ENCODE peak calls at places on chromosomes 11 and 22, in nine cellular contexts. T is keratinocyte; L is HCT116; H is naive thymus-derived CD4-positive, alpha-beta T cell; R is upper lobe of right lung; F is pancreas; A is mesendoderm; D is fibroblast of lung; E is transverse colon. U is an unnamed sample. For H3K36me3, the result is how much of the 10 kb centered on the place peaks cover.

GRCh38 chr22:27554106-27554814 is 247.3 kb downstream of the MN1 start:
- DNase-seq in E (peak), L (no peak), R (no peak), H (no peak), F (no peak), A (peak), T (no peak), D (peak), U (no peak)

GRCh38 chr11:122772945-122773344 is 65.4 kb upstream of the CRTAM start:
- DNase-seq in E (no peak), R (no peak), H (no peak), D (peak), F (no peak), A (no peak), T (no peak), L (no peak), U (no peak)

GRCh38 chr11:85154294-85154693 is 472.9 kb downstream of the DLG2 start:
- DNase-seq in A (no peak), T (no peak), R (no peak), H (no peak), D (no peak), L (no peak), F (no peak), E (no peak), U (no peak)

GRCh38 chr11:28820296-28820989 is 712.3 kb downstream of the METTL15 start:
- DNase-seq in L (no peak), H (no peak), T (no peak), A (no peak), R (no peak), E (no peak), D (no peak), F (no peak), U (no peak)

GRCh38 chr11:81987829-81988472 is 745.7 kb downstream of the FAM181B start:
- DNase-seq in D (peak), A (no peak), R (no peak), F (peak), T (peak), H (no peak), E (no peak), L (no peak), U (no peak)

GRCh38 chr22:29719894-29720645 is at the start of gene CABP7:
- DNase-seq in T (no peak), R (no peak), F (no peak), D (no peak), A (no peak), E (no peak), H (no peak), L (no peak), U (no peak)

GRCh38 chr22:49638788-49639187 is 188.9 kb downstream of the BRD1 start:
- DNase-seq in A (no peak), L (no peak), H (no peak), T (no peak), E (no peak), D (no peak), F (peak), R (no peak), U (no peak)

GRCh38 chr11:45181595-45182550 is 35.4 kb downstream of the PRDM11 start:
- DNase-seq in R (no peak), L (no peak), H (no peak), A (peak), E (no peak), F (no peak), T (no peak), D (no peak), U (no peak)

GRCh38 chr11:128521697-128522062 is 65.7 kb downstream of the ETS1 start:
- DNase-seq in D (no peak), A (no peak), R (peak), E (no peak), L (no peak), T (no peak), H (no peak), F (peak), U (no peak)

GRCh38 chr11:57321996-57322880 is 2.5 kb downstream of the TNKS1BP1 start:
- DNase-seq in L (peak), T (no peak), H (no peak), R (peak), E (peak), D (peak), F (peak), A (peak), U (peak)

GRCh38 chr11:133078591-133079179 is 453.6 kb downstream of the OPCML start:
- DNase-seq in H (no peak), L (no peak), T (no peak), A (peak), D (peak), F (peak), R (no peak), E (peak), U (no peak)

GRCh38 chr11:125347261-125347585 is 148.8 kb downstream of the FEZ1 start:
- DNase-seq in H (no peak), D (no peak), R (peak), E (no peak), T (no peak), F (no peak), L (no peak), A (no peak), U (no peak)

GRCh38 chr11:66609951-66610617 is 6.3 kb upstream of the RBM14 start:
- DNase-seq in F (no peak), R (no peak), H (no peak), E (no peak), T (no peak), L (no peak), A (no peak), D (no peak), U (no peak)

GRCh38 chr11:134150195-134150903 is 73.4 kb downstream of the NCAPD3 start:
- DNase-seq in H (no peak), F (no peak), T (no peak), E (peak), L (no peak), A (no peak), D (peak), R (no peak), U (peak)

GRCh38 chr11:119361056-119361787 is 14.7 kb upstream of the MFRP start:
- DNase-seq in E (no peak), T (peak), F (peak), R (peak), D (peak), H (no peak), L (peak), A (peak), U (peak)

GRCh38 chr11:71352748-71353147 is 95.4 kb downstream of the DHCR7 start:
- DNase-seq in T (no peak), D (no peak), E (no peak), A (no peak), H (no peak), L (no peak), F (no peak), R (no peak), U (no peak)

GRCh38 chr22:48426466-48427380 is 1401.0 kb downstream of the BRD1 start:
- DNase-seq in H (no peak), A (no peak), L (no peak), R (peak), F (no peak), E (no peak), D (no peak), T (no peak), U (no peak)

GRCh38 chr11:78821371-78822306 is 247.0 kb upstream of the NARS2 start:
- DNase-seq in R (no peak), A (no peak), F (no peak), L (no peak), H (no peak), E (no peak), T (no peak), D (peak), U (no peak)

GRCh38 chr11:12182650-12183511 is 72.5 kb downstream of the MICAL2 start:
- DNase-seq in F (no peak), A (peak), D (peak), R (no peak), H (no peak), T (peak), E (no peak), L (peak), U (no peak)

GRCh38 chr11:110752890-110753289 is 40.7 kb upstream of the ARHGAP20 start:
- DNase-seq in F (no peak), E (no peak), T (no peak), H (no peak), D (no peak), L (no peak), R (no peak), A (no peak), U (no peak)

GRCh38 chr11:110758012-110758411 is 45.8 kb upstream of the ARHGAP20 start:
- DNase-seq in R (no peak), D (peak), F (no peak), A (no peak), E (no peak), T (no peak), H (no peak), L (no peak), U (no peak)

GRCh38 chr11:110761131-110761530 is 48.9 kb upstream of the ARHGAP20 start:
- DNase-seq in E (no peak), T (no peak), H (no peak), D (no peak), L (no peak), A (no peak), F (no peak), R (no peak), U (no peak)

GRCh38 chr11:110759972-110760381 is 47.7 kb upstream of the ARHGAP20 start:
- DNase-seq in D (peak), T (no peak), H (no peak), A (peak), F (no peak), L (no peak), E (peak), R (no peak), U (no peak)

GRCh38 chr11:110755961-110756360 is 43.7 kb upstream of the ARHGAP20 start:
- DNase-seq in E (peak), H (no peak), F (no peak), L (no peak), T (no peak), D (peak), R (no peak), A (no peak), U (no peak)
- H3K27ac ChIP-seq in E (no peak), H (no peak), F (no peak), L (no peak), T (no peak), D (no peak), R (no peak), A (no peak), U (no peak)

GRCh38 chr22:20748820-20749428 is 25.0 kb upstream of the SERPIND1 start:
- DNase-seq in T (no peak), A (no peak), D (no peak), R (no peak), H (no peak), L (no peak), E (no peak), F (no peak), U (peak)

GRCh38 chr22:20751185-20751851 is 22.6 kb upstream of the SERPIND1 start:
- DNase-seq in A (peak), H (no peak), L (no peak), R (no peak), T (no peak), E (no peak), F (no peak), D (peak), U (no peak)

GRCh38 chr22:20752104-20752741 is 21.7 kb upstream of the SERPIND1 start:
- DNase-seq in A (no peak), R (no peak), F (no peak), L (no peak), T (no peak), D (no peak), E (no peak), H (no peak), U (no peak)

GRCh38 chr22:20749453-20749852 is 24.5 kb upstream of the SERPIND1 start:
- DNase-seq in A (no peak), R (no peak), F (no peak), D (no peak), L (no peak), H (no peak), E (no peak), T (no peak), U (peak)

GRCh38 chr22:20750461-20751184 is 23.3 kb upstream of the SERPIND1 start:
- DNase-seq in E (peak), T (peak), D (peak), L (no peak), F (peak), A (no peak), R (peak), H (no peak), U (peak)
- H3K36me3 ChIP-seq in E (under half), T (under half), D (under half), L (under half), F (under half), A (under half), R (half or more), H (half or more), U (under half)

GRCh38 chr11:8702598-8702915 is 20.0 kb downstream of the RPL27A start:
- DNase-seq in T (no peak), D (no peak), F (no peak), E (no peak), H (no peak), A (no peak), L (no peak), R (no peak), U (no peak)

GRCh38 chr11:8705171-8705570 is 22.6 kb downstream of the RPL27A start:
- DNase-seq in A (no peak), D (no peak), F (no peak), E (no peak), T (no peak), L (no peak), H (no peak), R (no peak), U (no peak)

GRCh38 chr11:8699903-8700302 is 17.3 kb downstream of the RPL27A start:
- DNase-seq in F (peak), H (no peak), E (peak), R (no peak), L (no peak), A (peak), D (peak), T (no peak), U (peak)

GRCh38 chr11:8698917-8699441 is 16.4 kb downstream of the RPL27A start:
- DNase-seq in R (no peak), E (no peak), A (peak), L (no peak), D (no peak), H (no peak), F (no peak), T (no peak), U (peak)

DNA sequence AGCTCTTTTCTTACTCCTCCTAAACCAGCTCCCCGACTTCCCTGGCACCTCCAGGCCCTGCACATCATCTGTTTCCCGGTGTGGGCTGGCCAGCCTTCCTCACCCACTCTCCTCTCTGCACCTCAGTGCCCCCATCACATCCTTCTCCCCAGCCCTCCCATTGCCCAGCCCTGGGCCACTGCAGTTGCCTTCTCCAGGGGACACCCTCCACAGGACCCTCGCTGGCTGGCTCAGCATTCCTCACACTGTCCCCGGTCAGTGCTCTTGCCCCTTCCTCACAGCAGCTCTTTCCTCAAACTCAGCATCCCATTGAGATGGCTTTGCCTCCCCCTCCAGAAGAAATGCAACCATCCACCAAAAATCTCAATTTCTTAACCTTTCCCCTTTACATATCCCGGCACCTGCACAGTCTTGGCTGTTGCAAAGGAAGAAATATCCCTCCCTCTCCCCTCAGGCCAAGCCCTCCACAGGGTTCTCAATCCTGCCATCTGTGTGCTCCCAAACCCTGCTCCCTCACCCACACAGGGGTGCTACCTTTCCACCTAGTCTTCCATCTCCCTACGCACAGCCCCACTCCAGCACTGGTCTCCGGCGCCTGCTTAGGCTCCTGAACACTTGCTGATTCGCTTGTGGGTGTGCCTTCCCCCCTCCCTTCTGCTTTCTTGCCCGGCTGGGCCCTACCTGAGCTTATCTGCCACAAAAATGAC is 19.5 kb downstream of the RPL27A start:
- DNase-seq in D (no peak), T (no peak), A (no peak), F (no peak), H (no peak), R (no peak), E (no peak), L (no peak), U (no peak)
- H3K27ac ChIP-seq in D (no peak), T (no peak), A (no peak), F (no peak), H (no peak), R (no peak), E (no peak), L (no peak), U (peak)

GRCh38 chr11:64930346-64930745 is 5.3 kb downstream of the GPHA2 start:
- DNase-seq in L (no peak), H (no peak), R (peak), A (no peak), F (no peak), E (no peak), T (no peak), D (no peak), U (no peak)

GRCh38 chr11:64931290-64931689 is 4.4 kb downstream of the GPHA2 start:
- DNase-seq in R (peak), T (no peak), F (no peak), H (no peak), D (no peak), A (no peak), E (no peak), L (no peak), U (no peak)

GRCh38 chr11:64929625-64930024 is 5.1 kb downstream of the PPP2R5B start:
- DNase-seq in D (no peak), L (no peak), F (no peak), T (no peak), R (no peak), E (no peak), A (no peak), H (no peak), U (no peak)

GRCh38 chr11:64926689-64927088 is 2.2 kb downstream of the PPP2R5B start:
- DNase-seq in F (peak), D (no peak), H (no peak), E (no peak), T (no peak), L (no peak), A (no peak), R (peak), U (no peak)

DNA sequence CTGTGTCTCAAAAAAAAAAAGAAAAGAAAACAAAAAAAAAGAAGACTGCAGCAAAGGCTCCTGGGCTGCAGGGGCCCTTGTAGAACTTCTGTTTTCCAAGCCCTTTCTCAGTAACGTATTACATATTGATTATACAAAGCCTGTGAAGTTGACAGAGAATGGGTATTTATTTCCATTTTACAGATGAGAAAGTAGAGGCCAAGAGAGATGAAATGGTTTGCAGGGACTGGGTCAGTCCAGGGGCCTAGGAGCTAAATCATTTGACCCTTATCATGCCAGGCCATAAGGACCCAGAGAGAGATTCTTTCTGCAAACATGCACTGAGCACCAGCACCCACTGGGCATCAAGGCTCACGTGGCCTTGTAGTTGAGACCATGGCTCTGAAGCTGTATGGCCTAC is 4.5 kb downstream of the PPP2R5B start:
- DNase-seq in R (peak), F (no peak), D (no peak), E (no peak), T (no peak), A (no peak), L (no peak), H (no peak), U (no peak)
- H3K36me3 ChIP-seq in R (half or more), F (under half), D (under half), E (under half), T (under half), A (under half), L (under half), H (under half), U (under half)

GRCh38 chr22:44143117-44143495 is 37.6 kb upstream of the PARVG start:
- DNase-seq in L (no peak), T (no peak), R (no peak), H (no peak), F (no peak), D (peak), A (no peak), E (peak), U (no peak)
- H3K27ac ChIP-seq in L (no peak), T (no peak), R (no peak), H (no peak), F (no peak), D (no peak), A (no peak), E (peak), U (no peak)

U was measured in breast epithelium.